ENCODE peak calls at places on chromosome 10, in ten cellular contexts. L is epithelial cell of prostate; Y is non-pigmented ciliary epithelial cell; R is B cell; C is effector CD4-positive, alpha-beta T cell; V is COR-L47; H is small intestine; F is stimulated activated CD8-positive, alpha-beta memory T cell treated with anti-CD3 and anti-CD28 coated beads, Interleukin-15, amount 100 ng/mL, for 24 hours; I is cardiac muscle cell; D is aorta. G is an unnamed sample.

GRCh38 chr10:82212753-82213152 is 337.8 kb downstream of the NRG3 start:
- DNase-seq in L (no peak), Y (no peak), R (no peak), C (no peak), V (no peak), H (no peak), F (no peak), I (no peak), D (no peak), G (no peak)

GRCh38 chr10:109895095-109895818 is 28.1 kb downstream of the XPNPEP1 start:
- DNase-seq in L (no peak), Y (no peak), R (no peak), C (no peak), V (no peak), H (peak; percentile 57), F (no peak), I (peak; percentile 54), D (peak; percentile 90), G (no peak)

GRCh38 chr10:3006093-3006492 is 61.3 kb upstream of the PFKP start:
- DNase-seq in L (no peak), Y (no peak), R (no peak), C (no peak), V (no peak), H (no peak), F (no peak), I (no peak), D (no peak), G (no peak)

GRCh38 chr10:122221958-122222357 is 49.1 kb upstream of the BTBD16 start:
- DNase-seq in L (no peak), Y (no peak), R (no peak), C (no peak), V (no peak), H (no peak), F (no peak), I (no peak), D (no peak), G (no peak)

GRCh38 chr10:114045071-114045737 is 1.5 kb downstream of the ADRB1 start:
- DNase-seq in L (no peak), Y (no peak), R (peak; percentile 79), C (no peak), V (no peak), H (peak; percentile 43), F (no peak), I (no peak), D (peak; percentile 80), G (peak; percentile 73)

GRCh38 chr10:77187376-77187999 is 450.1 kb downstream of the KCNMA1 start:
- DNase-seq in L (no peak), Y (no peak), R (no peak), C (no peak), V (no peak), H (no peak), F (no peak), I (no peak), D (no peak), G (no peak)

GRCh38 chr10:107616463-107617131 is 452.1 kb upstream of the SORCS1 start:
- DNase-seq in L (peak; percentile 16), Y (peak; percentile 30), R (no peak), C (no peak), V (no peak), H (no peak), F (no peak), I (peak; percentile 1), D (no peak), G (no peak)

GRCh38 chr10:22997102-22997501 is 69.2 kb downstream of the ARMC3 start:
- DNase-seq in L (no peak), Y (no peak), R (no peak), C (no peak), V (no peak), H (no peak), F (no peak), I (peak; percentile 30), D (no peak), G (no peak)

GRCh38 chr10:110610308-110610774 is 33.8 kb upstream of the RBM20 start:
- DNase-seq in L (peak; percentile 10), Y (peak; percentile 11), R (peak; percentile 52), C (peak; percentile 43), V (peak; percentile 21), H (peak; percentile 75), F (no peak), I (peak; percentile 63), D (no peak), G (peak; percentile 62)

GRCh38 chr10:104680467-104681401 is 39.6 kb downstream of the SORCS3 start:
- DNase-seq in L (no peak), Y (no peak), R (no peak), C (no peak), V (no peak), H (no peak), F (no peak), I (no peak), D (no peak), G (no peak)

GRCh38 chr10:123522702-123523312 is 143.3 kb upstream of the GPR26 start:
- DNase-seq in L (no peak), Y (no peak), R (no peak), C (no peak), V (no peak), H (no peak), F (no peak), I (no peak), D (no peak), G (no peak)

GRCh38 chr10:88222878-88223277 is 359.5 kb downstream of the PTEN start:
- DNase-seq in L (no peak), Y (no peak), R (no peak), C (no peak), V (no peak), H (no peak), F (no peak), I (no peak), D (no peak), G (no peak)

GRCh38 chr10:53403688-53404087 is 631.1 kb upstream of the MBL2 start:
- DNase-seq in L (no peak), Y (no peak), R (no peak), C (no peak), V (peak; percentile 66), H (peak; percentile 76), F (no peak), I (peak; percentile 28), D (no peak), G (no peak)

GRCh38 chr10:22681783-22682183 is 32.6 kb downstream of the PIP4K2A start:
- DNase-seq in L (no peak), Y (no peak), R (no peak), C (peak; percentile 52), V (no peak), H (peak; percentile 17), F (no peak), I (peak; percentile 85), D (no peak), G (no peak)

GRCh38 chr10:63703740-63704345 is 182.6 kb downstream of the REEP3 start:
- DNase-seq in L (no peak), Y (no peak), R (no peak), C (no peak), V (peak; percentile 65), H (no peak), F (no peak), I (no peak), D (no peak), G (no peak)

GRCh38 chr10:86037096-86037495 is 329.5 kb downstream of the GRID1 start:
- DNase-seq in L (no peak), Y (no peak), R (no peak), C (no peak), V (no peak), H (no peak), F (no peak), I (no peak), D (no peak), G (no peak)

G was measured in GM20000.